ENCODE peak calls at places on chromosomes 1 and 21, in eight cellular contexts. X is CD4-positive, alpha-beta T cell; R is effector memory CD8-positive, alpha-beta T cell; O is GM12865; V is RWPE1; S is stimulated activated CD8-positive, alpha-beta memory T cell treated with anti-CD3 and anti-CD28 coated beads, Interleukin-2, amount 100 ng/mL, for 48 hours; H is left colon; M is activated CD4-positive, alpha-beta T cell treated with anti-CD3 and anti-CD28 coated beads for 4 hours. F is an unnamed sample.

GRCh38 chr1:203128691-203129500 is 1.4 kb downstream of the ADORA1 start:
- DNase-seq in V (no peak), X (peak), S (no peak), O (no peak), R (no peak), H (no peak), M (no peak), F (no peak)

GRCh38 chr1:187641907-187642306 is 813.2 kb downstream of the PLA2G4A start:
- DNase-seq in R (no peak), V (no peak), O (no peak), X (no peak), M (no peak), S (no peak), H (no peak), F (no peak)

GRCh38 chr1:152111515-152111968 is 3.7 kb downstream of the TCHH start:
- DNase-seq in S (no peak), R (no peak), V (no peak), X (no peak), M (peak), O (peak), H (peak), F (no peak)

GRCh38 chr1:112673589-112674439 is 645 bp upstream of the MOV10 start:
- DNase-seq in O (peak), H (no peak), M (no peak), V (peak), X (no peak), R (no peak), S (no peak), F (no peak)

GRCh38 chr1:92623187-92623778 is 136.6 kb upstream of the GFI1 start:
- DNase-seq in S (no peak), H (no peak), X (no peak), R (no peak), M (no peak), O (peak), V (no peak), F (no peak)

GRCh38 chr21:39061766-39062165 is 121.5 kb downstream of the PSMG1 start:
- DNase-seq in O (no peak), R (no peak), S (no peak), X (no peak), V (no peak), M (no peak), H (no peak), F (no peak)

GRCh38 chr21:40155563-40155962 is 288.3 kb downstream of the PCP4 start:
- DNase-seq in O (no peak), M (no peak), X (no peak), V (no peak), S (no peak), R (no peak), H (no peak), F (no peak)

GRCh38 chr1:234699795-234700665 is 90.1 kb upstream of the IRF2BP2 start:
- DNase-seq in V (peak), S (no peak), H (no peak), M (peak), X (no peak), O (peak), R (no peak), F (no peak)

GRCh38 chr1:167635233-167635648 is 5.2 kb downstream of the RCSD1 start:
- DNase-seq in S (no peak), H (no peak), O (no peak), M (no peak), V (no peak), X (no peak), R (no peak), F (no peak)

GRCh38 chr1:226384040-226384439 is 23.9 kb downstream of the PARP1 start:
- DNase-seq in S (no peak), X (no peak), R (no peak), O (no peak), H (no peak), M (no peak), V (no peak), F (no peak)

GRCh38 chr1:66532214-66532613 is 1.7 kb upstream of the SGIP1 start:
- DNase-seq in M (no peak), R (no peak), H (no peak), V (no peak), X (no peak), S (no peak), O (no peak), F (no peak)

GRCh38 chr1:113123737-113124136 is 50.7 kb downstream of the LRIG2 start:
- DNase-seq in R (no peak), X (no peak), S (no peak), O (no peak), M (no peak), H (no peak), V (no peak), F (no peak)

GRCh38 chr1:40270152-40270834 is 12.3 kb downstream of the ZMPSTE24 start:
- DNase-seq in M (no peak), X (no peak), S (no peak), H (no peak), O (no peak), V (peak), R (no peak), F (no peak)

GRCh38 chr1:116521186-116521585 is 49.6 kb downstream of the CD58 start:
- DNase-seq in H (no peak), S (no peak), O (no peak), R (no peak), V (no peak), M (no peak), X (no peak), F (no peak)

GRCh38 chr1:111733183-111733995 is 5.8 kb downstream of the INKA2 start:
- DNase-seq in V (no peak), H (no peak), M (no peak), S (no peak), O (no peak), R (no peak), X (no peak), F (peak)

GRCh38 chr1:42815938-42816599 is 853 bp upstream of the ERMAP start:
- DNase-seq in O (peak), S (no peak), V (no peak), R (no peak), M (peak), H (peak), X (no peak), F (no peak)

GRCh38 chr1:201754353-201754752 is 74.6 kb upstream of the IPO9 start:
- DNase-seq in H (no peak), X (no peak), R (no peak), O (no peak), S (no peak), V (no peak), M (no peak), F (no peak)

GRCh38 chr1:11523746-11524464 is 45.0 kb downstream of the DISP3 start:
- DNase-seq in V (no peak), S (no peak), R (no peak), H (no peak), O (no peak), X (no peak), M (no peak), F (no peak)

GRCh38 chr1:174074757-174075156 is 52.6 kb upstream of the RC3H1 start:
- DNase-seq in S (no peak), V (peak), H (no peak), R (no peak), O (peak), M (no peak), X (no peak), F (no peak)

GRCh38 chr21:14814282-14814681 is 250.5 kb downstream of the NRIP1 start:
- DNase-seq in S (no peak), V (no peak), H (no peak), R (no peak), O (no peak), X (no peak), M (no peak), F (no peak)

GRCh38 chr1:156114919-156115513 is 505 bp downstream of the LMNA start:
- DNase-seq in O (peak), H (no peak), X (no peak), V (no peak), S (no peak), M (no peak), R (no peak), F (no peak)

GRCh38 chr1:91732291-91732953 is 153.5 kb downstream of the TGFBR3 start:
- DNase-seq in R (peak), S (no peak), X (no peak), V (peak), M (no peak), H (no peak), O (peak), F (no peak)

GRCh38 chr1:202101182-202101581 is 21.5 kb upstream of the GPR37L1 start:
- DNase-seq in H (peak), R (no peak), O (no peak), S (no peak), M (no peak), V (no peak), X (no peak), F (no peak)

GRCh38 chr1:153652795-153653507 is 5.6 kb upstream of the SNAPIN start:
- DNase-seq in V (peak), H (no peak), M (no peak), O (no peak), X (no peak), S (no peak), R (no peak), F (no peak)